ENCODE peak calls at places on chromosomes 2 and 18, in six cellular contexts. B, A, T, V, J and Q are unnamed samples.
A peak's percentile ranks its signal among the peaks of the same experiment; 100 is the strongest.

GRCh38 chr2:46521215-46521683 is 41.9 kb downstream of the TMEM247 start:
- DNase-seq in B (peak; percentile 62), A (no peak), T (peak; percentile 22), V (peak; percentile 78), J (no peak), Q (no peak)

GRCh38 chr18:78518805-78519204 is 460.8 kb upstream of the SALL3 start:
- DNase-seq in B (no peak), A (no peak), T (no peak), V (no peak), J (no peak), Q (no peak)

GRCh38 chr2:175518206-175518605 is 336.7 kb upstream of the ATP5MC3 start:
- DNase-seq in B (no peak), A (no peak), T (no peak), V (no peak), J (no peak), Q (no peak)

GRCh38 chr2:222738312-222738711 is 66.9 kb downstream of the MOGAT1 start:
- DNase-seq in B (no peak), A (no peak), T (no peak), V (no peak), J (no peak), Q (no peak)

GRCh38 chr2:28681216-28681981 is 70.2 kb upstream of the PPP1CB start:
- DNase-seq in B (peak; percentile 79), A (peak; percentile 71), T (no peak), V (peak; percentile 42), J (no peak), Q (no peak)

GRCh38 chr2:101983486-101983885 is 8.3 kb upstream of the IL1R2 start:
- DNase-seq in B (peak; percentile 73), A (no peak), T (peak; percentile 86), V (no peak), J (no peak), Q (no peak)

GRCh38 chr2:158723921-158724802 is 71.0 kb upstream of the DAPL1 start:
- DNase-seq in B (no peak), A (no peak), T (no peak), V (no peak), J (peak; percentile 38), Q (no peak)

GRCh38 chr2:28445448-28446258 is 50.2 kb upstream of the PLB1 start:
- DNase-seq in B (peak; percentile 98), A (peak; percentile 65), T (peak; percentile 50), V (peak; percentile 98), J (no peak), Q (no peak)

GRCh38 chr2:9336209-9336533 is 87.2 kb downstream of the ITGB1BP1 start:
- DNase-seq in B (peak; percentile 55), A (peak; percentile 17), T (no peak), V (peak; percentile 67), J (no peak), Q (no peak)

GRCh38 chr18:46868171-46868921 is 49.0 kb downstream of the PIAS2 start:
- DNase-seq in B (no peak), A (no peak), T (no peak), V (no peak), J (no peak), Q (no peak)

GRCh38 chr2:231716641-231717280 is 8.4 kb downstream of the PTMA start:
- DNase-seq in B (peak; percentile 46), A (no peak), T (no peak), V (peak; percentile 24), J (no peak), Q (no peak)

GRCh38 chr2:153432381-153432780 is 46.2 kb downstream of the RPRM start:
- DNase-seq in B (no peak), A (no peak), T (no peak), V (no peak), J (no peak), Q (no peak)

GRCh38 chr2:1600191-1601063 is 143.9 kb downstream of the PXDN start:
- DNase-seq in B (no peak), A (no peak), T (no peak), V (peak; percentile 55), J (no peak), Q (no peak)

GRCh38 chr2:16149349-16150243 is 209.2 kb downstream of the MYCN start:
- DNase-seq in B (no peak), A (no peak), T (no peak), V (no peak), J (no peak), Q (no peak)

GRCh38 chr2:68716948-68717661 is 17.5 kb upstream of the ARHGAP25 start:
- DNase-seq in B (no peak), A (no peak), T (no peak), V (no peak), J (no peak), Q (no peak)

GRCh38 chr2:202069189-202070050 is 3.6 kb upstream of the KIAA2012 start:
- DNase-seq in B (no peak), A (no peak), T (no peak), V (no peak), J (no peak), Q (no peak)

GRCh38 chr2:80326214-80326613 is 21.7 kb upstream of the LRRTM1 start:
- DNase-seq in B (peak; percentile 27), A (no peak), T (no peak), V (peak; percentile 47), J (no peak), Q (no peak)

GRCh38 chr18:45719106-45719505 is 4.9 kb upstream of the SLC14A1 start:
- DNase-seq in B (peak; percentile 70), A (no peak), T (no peak), V (no peak), J (no peak), Q (no peak)

GRCh38 chr2:218444692-218445357 is 25.9 kb downstream of the VIL1 start:
- DNase-seq in B (no peak), A (no peak), T (no peak), V (no peak), J (no peak), Q (no peak)

GRCh38 chr2:162300271-162300670 is 18.2 kb downstream of the IFIH1 start:
- DNase-seq in B (no peak), A (no peak), T (no peak), V (peak; percentile 35), J (no peak), Q (no peak)

GRCh38 chr2:232211743-232212686 is 166.5 kb upstream of the ALPP start:
- DNase-seq in B (no peak), A (no peak), T (no peak), V (no peak), J (no peak), Q (no peak)

GRCh38 chr2:132383956-132384355 is 32.6 kb upstream of the GPR39 start:
- DNase-seq in B (no peak), A (no peak), T (no peak), V (no peak), J (no peak), Q (no peak)

GRCh38 chr2:178328037-178328436 is 122.9 kb downstream of the PRKRA start:
- DNase-seq in B (peak; percentile 64), A (peak; percentile 75), T (peak; percentile 26), V (peak; percentile 49), J (no peak), Q (no peak)

GRCh38 chr2:30230479-30230854 is 867 bp upstream of the LBH start:
- DNase-seq in B (peak; percentile 68), A (peak; percentile 18), T (no peak), V (no peak), J (peak; percentile 36), Q (peak; percentile 15)

GRCh38 chr2:171878481-171878993 is 15.5 kb downstream of the SLC25A12 start:
- DNase-seq in B (peak; percentile 85), A (peak; percentile 22), T (peak; percentile 75), V (peak; percentile 72), J (no peak), Q (no peak)

GRCh38 chr2:26849056-26850001 is 1.4 kb downstream of the DPYSL5 start:
- DNase-seq in B (no peak), A (no peak), T (no peak), V (no peak), J (no peak), Q (peak; percentile 38)

GRCh38 chr2:218875692-218876246 is 4.9 kb upstream of the WNT10A start:
- DNase-seq in B (no peak), A (no peak), T (no peak), V (no peak), J (no peak), Q (no peak)

GRCh38 chr2:128155970-128156369 is 65.0 kb downstream of the UGGT1 start:
- DNase-seq in B (no peak), A (no peak), T (no peak), V (no peak), J (no peak), Q (no peak)

GRCh38 chr2:18047896-18048657 is 169.6 kb downstream of the KCNS3 start:
- DNase-seq in B (peak; percentile 47), A (no peak), T (no peak), V (no peak), J (no peak), Q (no peak)

DNA sequence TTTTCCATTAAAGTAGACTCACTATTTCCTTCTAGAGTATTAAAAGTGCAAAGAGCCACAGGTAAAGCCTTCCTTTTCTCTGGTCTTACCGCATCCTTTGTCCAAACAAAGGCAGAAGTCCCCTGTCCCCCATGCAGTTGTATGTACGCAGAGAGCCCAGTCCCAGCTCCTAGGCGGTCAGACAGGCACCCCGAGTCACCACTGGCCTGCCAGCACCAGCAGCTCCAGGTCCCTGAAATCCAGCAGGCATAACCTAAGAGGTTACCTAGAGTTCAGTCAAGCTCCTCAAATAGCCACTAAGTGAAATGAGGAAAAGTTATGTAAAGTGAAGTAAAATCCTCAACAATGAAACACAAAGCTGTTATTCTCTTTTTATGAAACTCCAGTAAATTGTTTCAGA is 60.4 kb upstream of the TWIST2 start:
- DNase-seq in B (no peak), A (no peak), T (no peak), V (no peak), J (no peak), Q (no peak)
- TF ChIP-seq CTCF in B (no peak), A (no peak), T (no peak), V (no peak), J (no peak), Q (no peak)

GRCh38 chr18:5556317-5556974 is 12.6 kb upstream of the EPB41L3 start:
- DNase-seq in B (peak; percentile 76), A (no peak), T (peak; percentile 32), V (peak; percentile 89), J (no peak), Q (no peak)
- TF ChIP-seq CTCF in B (no peak), A (no peak), T (peak; percentile 33), V (peak; percentile 24), J (no peak), Q (no peak)

GRCh38 chr18:56702946-56703345 is 51.8 kb downstream of the WDR7 start:
- DNase-seq in B (peak; percentile 36), A (peak; percentile 59), T (peak; percentile 18), V (peak; percentile 57), J (peak; percentile 39), Q (no peak)
- TF ChIP-seq CTCF in B (peak; percentile 34), A (peak; percentile 28), T (peak; percentile 53), V (peak; percentile 56), J (peak; percentile 78), Q (peak; percentile 67)

DNA sequence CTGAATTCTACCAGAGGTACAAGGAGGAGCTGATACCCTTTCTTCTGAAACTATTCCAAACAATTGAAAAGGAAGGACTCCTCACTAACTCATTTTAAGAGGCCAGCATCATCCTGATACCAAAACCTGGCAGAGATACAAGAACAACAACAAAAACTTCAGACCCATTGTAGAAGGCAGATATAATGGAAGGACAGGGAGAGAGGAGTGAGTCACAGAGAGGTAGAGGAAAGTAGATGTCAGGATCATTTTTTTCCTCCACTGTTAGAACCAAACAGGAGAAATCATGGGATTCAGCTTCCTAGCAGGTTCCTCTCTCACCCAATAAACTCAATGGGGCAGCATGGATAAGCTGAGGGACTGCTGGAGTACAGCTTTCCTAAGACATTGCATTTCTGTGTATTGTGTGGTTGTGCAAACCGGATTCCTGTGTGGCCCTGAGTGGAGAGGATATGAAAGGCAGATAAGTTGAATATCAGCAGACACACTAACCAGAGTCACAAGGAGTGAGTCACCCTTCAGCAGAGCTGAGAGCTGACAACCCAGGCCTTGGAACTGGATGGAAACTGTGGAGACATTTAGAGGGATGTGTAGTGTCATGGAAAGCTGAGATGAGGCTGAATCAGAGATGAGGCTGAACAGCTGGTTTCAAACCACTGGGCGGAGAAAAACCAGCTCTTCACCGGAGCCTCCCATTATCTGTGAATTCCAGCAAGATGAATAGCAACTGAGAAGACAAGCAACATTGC is 60.9 kb upstream of the MMADHC start:
- DNase-seq in B (peak; percentile 99), A (peak; percentile 91), T (peak; percentile 41), V (peak; percentile 99), J (no peak), Q (no peak)
- TF ChIP-seq CTCF in B (no peak), A (no peak), T (no peak), V (no peak), J (no peak), Q (no peak)